ENCODE peak calls at places on chromosome 7, in four cellular contexts. Z, N, K and W are unnamed samples.

GRCh38 chr7:71868797-71869196 is 543.3 kb downstream of the CALN1 start:
- DNase-seq in Z (no peak), N (no peak), K (no peak), W (peak; percentile 59)

GRCh38 chr7:144027070-144027469 is 21.7 kb upstream of the OR2A5 start:
- DNase-seq in Z (peak; percentile 36), N (no peak), K (no peak), W (peak; percentile 22)

GRCh38 chr7:101428093-101428866 is 65.6 kb downstream of the COL26A1 start:
- DNase-seq in Z (peak; percentile 68), N (no peak), K (no peak), W (no peak)

GRCh38 chr7:111730476-111731300 is 168.4 kb upstream of the IMMP2L start:
- DNase-seq in Z (peak; percentile 52), N (no peak), K (no peak), W (peak; percentile 58)

GRCh38 chr7:105003875-105004510 is 10.0 kb upstream of the KMT2E start:
- DNase-seq in Z (no peak), N (no peak), K (no peak), W (no peak)

GRCh38 chr7:27189560-27190283 is 4.7 kb upstream of the HOXA11 start:
- DNase-seq in Z (no peak), N (peak; percentile 27), K (no peak), W (no peak)

GRCh38 chr7:113199841-113200240 is 81.5 kb upstream of the SMIM30 start:
- DNase-seq in Z (no peak), N (no peak), K (no peak), W (no peak)

GRCh38 chr7:38932509-38933168 is 23.6 kb upstream of the VPS41 start:
- DNase-seq in Z (peak; percentile 81), N (peak; percentile 72), K (peak; percentile 25), W (peak; percentile 78)

GRCh38 chr7:4792537-4793126 is 17.2 kb downstream of the AP5Z1 start:
- DNase-seq in Z (peak; percentile 29), N (peak; percentile 52), K (no peak), W (peak; percentile 36)

GRCh38 chr7:5423272-5423843 is at the start of gene TNRC18:
- DNase-seq in Z (no peak), N (no peak), K (no peak), W (no peak)

GRCh38 chr7:131502810-131503545 is 53.5 kb downstream of the PODXL start:
- DNase-seq in Z (no peak), N (no peak), K (no peak), W (no peak)

GRCh38 chr7:155412416-155413253 is 45.3 kb upstream of the EN2 start:
- DNase-seq in Z (peak; percentile 61), N (peak; percentile 79), K (no peak), W (peak; percentile 77)

GRCh38 chr7:47778153-47778661 is 170.1 kb downstream of the PKD1L1 start:
- DNase-seq in Z (peak; percentile 88), N (no peak), K (no peak), W (no peak)

GRCh38 chr7:113636727-113637421 is 281.9 kb downstream of the PPP1R3A start:
- DNase-seq in Z (no peak), N (no peak), K (no peak), W (no peak)

GRCh38 chr7:150446288-150446938 is 4.0 kb upstream of the GIMAP8 start:
- DNase-seq in Z (no peak), N (no peak), K (no peak), W (no peak)

GRCh38 chr7:113698556-113699220 is 220.1 kb downstream of the PPP1R3A start:
- DNase-seq in Z (peak; percentile 67), N (no peak), K (no peak), W (peak; percentile 26)

GRCh38 chr7:152866125-152866524 is 106.6 kb downstream of the ACTR3B start:
- DNase-seq in Z (no peak), N (no peak), K (no peak), W (no peak)

GRCh38 chr7:73967832-73968295 is 60.1 kb upstream of the ELN start:
- DNase-seq in Z (no peak), N (no peak), K (no peak), W (no peak)

GRCh38 chr7:158572000-158572828 is 15.4 kb downstream of the PTPRN2 start:
- DNase-seq in Z (peak; percentile 21), N (no peak), K (no peak), W (peak; percentile 30)

GRCh38 chr7:30525409-30525808 is 20.8 kb upstream of the GGCT start:
- DNase-seq in Z (no peak), N (no peak), K (no peak), W (no peak)

GRCh38 chr7:64849250-64849923 is 53.7 kb upstream of the ZNF273 start:
- DNase-seq in Z (no peak), N (no peak), K (no peak), W (peak; percentile 9)

GRCh38 chr7:26436996-26437547 is 145.4 kb downstream of the SNX10 start:
- DNase-seq in Z (no peak), N (no peak), K (no peak), W (no peak)

GRCh38 chr7:103751476-103751875 is 238.0 kb downstream of the RELN start:
- DNase-seq in Z (no peak), N (no peak), K (no peak), W (no peak)

GRCh38 chr7:155449008-155449879 is 8.7 kb upstream of the EN2 start:
- DNase-seq in Z (no peak), N (peak; percentile 70), K (no peak), W (peak; percentile 61)

GRCh38 chr7:152869677-152870051 is 110.1 kb downstream of the ACTR3B start:
- DNase-seq in Z (no peak), N (no peak), K (no peak), W (no peak)

GRCh38 chr7:158386866-158387820 is 200.5 kb downstream of the PTPRN2 start:
- DNase-seq in Z (no peak), N (no peak), K (no peak), W (no peak)

DNA sequence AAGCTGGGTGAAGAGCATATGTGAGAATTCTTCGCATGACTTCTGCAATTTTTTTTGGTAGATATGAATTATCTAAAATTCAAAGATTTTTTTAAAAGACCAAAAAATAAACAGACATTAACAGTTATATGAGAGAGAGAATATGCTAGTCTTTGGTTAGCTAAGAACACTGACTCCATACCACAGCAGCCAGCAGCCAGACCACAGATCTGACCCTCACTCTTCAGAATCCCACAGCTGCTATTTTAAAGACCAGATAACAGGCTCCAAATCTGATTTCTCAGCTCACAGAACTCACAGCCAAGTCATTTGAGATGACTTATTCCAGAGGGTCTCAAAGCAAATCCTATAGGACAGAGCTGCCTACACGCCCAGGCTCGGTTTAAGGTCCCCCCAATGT is 20.4 kb downstream of the NUDCD3 start:
- DNase-seq in Z (no peak), N (no peak), K (no peak), W (no peak)
- H3K79me1 ChIP-seq in Z (no peaks in the 10 kb centered on the region), N (peaks cover 13% of the 10 kb centered on the region), K (peaks cover 12% of the 10 kb centered on the region), W (peaks cover 25% of the 10 kb centered on the region)

GRCh38 chr7:42232275-42232674 is 4.7 kb downstream of the GLI3 start:
- DNase-seq in Z (peak; percentile 56), N (no peak), K (no peak), W (peak; percentile 76)
- H3K79me2 ChIP-seq in Z (peaks cover 8% of the 10 kb centered on the region), N (peaks cover 4% of the 10 kb centered on the region), K (peaks cover 61% of the 10 kb centered on the region), W (no peaks in the 10 kb centered on the region)

GRCh38 chr7:137992042-137992737 is 9.7 kb downstream of the CREB3L2 start:
- DNase-seq in Z (peak; percentile 91), N (no peak), K (no peak), W (no peak)

GRCh38 chr7:137989590-137989989 is 12.3 kb downstream of the CREB3L2 start:
- DNase-seq in Z (no peak), N (no peak), K (no peak), W (no peak)

GRCh38 chr7:137987968-137988367 is 13.9 kb downstream of the CREB3L2 start:
- DNase-seq in Z (no peak), N (no peak), K (no peak), W (no peak)

GRCh38 chr7:137989127-137989526 is 12.8 kb downstream of the CREB3L2 start:
- DNase-seq in Z (no peak), N (no peak), K (no peak), W (no peak)

GRCh38 chr7:137990251-137990901 is 11.5 kb downstream of the CREB3L2 start:
- DNase-seq in Z (peak; percentile 82), N (no peak), K (no peak), W (no peak)
- H3K4ac ChIP-seq in Z (peak overlapping the region; percentile 13), N (no peak overlapping the region), K (no peak overlapping the region), W (no peak overlapping the region)

GRCh38 chr7:6646380-6646950 is 9.3 kb downstream of the ZNF316 start:
- DNase-seq in Z (no peak), N (no peak), K (no peak), W (no peak)
- H3K79me1 ChIP-seq in Z (no peaks in the 10 kb centered on the region), N (no peaks in the 10 kb centered on the region), K (no peaks in the 10 kb centered on the region), W (peaks cover 2% of the 10 kb centered on the region)

DNA sequence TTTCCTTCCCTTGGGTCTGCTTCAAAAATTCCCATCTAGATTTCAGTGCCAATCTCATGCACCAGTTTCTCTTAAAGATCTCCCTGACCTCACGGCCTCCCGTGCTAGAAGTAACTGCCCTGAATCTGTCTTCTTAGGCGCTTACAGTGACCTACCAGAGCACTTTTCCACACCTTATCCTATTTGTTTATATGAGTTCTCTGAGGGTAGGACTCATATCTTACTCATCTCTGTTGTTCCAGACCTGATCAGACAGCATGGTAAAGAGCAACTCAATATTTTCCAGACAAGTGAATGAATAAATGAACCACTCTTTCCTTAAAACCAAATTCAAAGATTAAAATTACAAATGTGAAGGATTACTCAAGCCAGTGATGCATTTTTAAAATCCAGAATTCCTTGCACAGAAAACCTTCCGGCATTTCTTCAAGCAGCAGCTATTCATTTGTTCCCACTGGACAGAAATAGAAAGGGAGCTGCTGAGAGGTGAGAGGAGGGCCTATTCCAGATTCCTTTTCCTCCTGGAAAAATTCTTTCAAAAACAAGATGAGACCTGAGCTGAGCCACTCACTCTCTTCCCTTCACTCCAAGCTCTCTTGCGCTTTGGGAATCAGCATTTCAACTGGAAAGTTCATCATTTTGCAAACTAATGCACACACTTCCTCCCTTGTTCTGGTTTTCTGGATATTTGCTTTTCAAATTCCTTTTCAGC is 94.6 kb downstream of the ELMO1 start:
- DNase-seq in Z (no peak), N (no peak), K (no peak), W (no peak)
- H3K79me2 ChIP-seq in Z (peaks cover 4% of the 10 kb centered on the region), N (no peaks in the 10 kb centered on the region), K (peaks cover 3% of the 10 kb centered on the region), W (no peaks in the 10 kb centered on the region)

DNA sequence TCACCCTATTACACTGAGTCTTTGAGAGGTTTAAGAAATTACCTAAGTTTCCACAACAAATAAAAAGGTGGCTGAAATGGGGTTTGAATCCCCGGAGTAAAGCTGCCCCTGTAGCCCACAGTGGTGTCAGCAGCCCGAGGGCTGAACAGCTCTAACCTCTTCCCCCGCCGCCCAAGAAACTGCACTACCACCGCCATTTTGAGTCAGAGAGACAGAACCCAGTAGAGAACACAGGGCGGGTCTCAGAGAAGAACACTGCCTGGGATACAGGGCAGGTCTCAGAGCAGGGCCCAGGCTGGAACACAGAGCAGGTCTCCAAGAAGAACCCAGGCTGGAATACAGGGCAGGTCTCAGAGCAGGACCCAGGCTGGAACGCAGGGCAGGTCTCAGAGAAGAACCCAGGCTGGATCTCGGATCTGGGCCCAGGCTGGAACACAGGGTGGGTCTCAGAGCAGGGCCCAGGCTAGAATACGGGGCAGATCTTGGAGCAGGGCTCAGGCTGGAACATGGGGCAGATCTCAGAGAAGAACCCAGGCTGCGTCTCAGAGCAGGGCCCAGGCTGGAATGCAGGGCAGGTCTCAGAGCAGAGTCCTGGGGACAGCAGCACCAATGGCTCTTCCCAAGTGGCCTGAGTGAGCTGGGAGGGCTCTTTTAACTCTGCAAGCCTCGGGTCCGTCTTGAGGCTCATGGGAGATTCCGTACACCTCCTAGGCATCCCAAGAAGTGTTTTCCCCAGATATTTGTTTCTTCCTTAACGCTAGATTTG is 85.9 kb upstream of the LANCL2 start:
- DNase-seq in Z (no peak), N (no peak), K (no peak), W (no peak)
- H3K4ac ChIP-seq in Z (no peak overlapping the region), N (no peak overlapping the region), K (peak overlapping the region; percentile 69), W (no peak overlapping the region)

GRCh38 chr7:2517004-2517403 is 2.6 kb upstream of the LFNG start:
- DNase-seq in Z (no peak), N (no peak), K (no peak), W (peak; percentile 91)
- H3K79me1 ChIP-seq in Z (peaks cover 10% of the 10 kb centered on the region), N (no peaks in the 10 kb centered on the region), K (no peaks in the 10 kb centered on the region), W (no peaks in the 10 kb centered on the region)